ENCODE peak calls at places on chromosome 4, in four cellular contexts. One of them, this sample, is unnamed.

GRCh38 chr4:164931551-164932324 is 45.7 kb downstream of the TRIM61 start:
- DNase-seq in colonic mucosa: no peak
- DNase-seq in Panc1: no peak
- DNase-seq in SK-N-SH: no peak
- DNase-seq in this sample: peak; percentile 41

GRCh38 chr4:76072760-76073159 is 1.7 kb upstream of the ART3 start:
- DNase-seq in Panc1: no peak
- DNase-seq in SK-N-SH: no peak
- DNase-seq in colonic mucosa: no peak
- DNase-seq in this sample: peak; percentile 35

GRCh38 chr4:78168029-78168428 is 110.9 kb downstream of the FRAS1 start:
- DNase-seq in Panc1: no peak
- DNase-seq in SK-N-SH: no peak
- DNase-seq in colonic mucosa: no peak
- DNase-seq in this sample: no peak

GRCh38 chr4:67934628-67935027 is 28.7 kb downstream of the TMPRSS11A start:
- DNase-seq in SK-N-SH: no peak
- DNase-seq in colonic mucosa: no peak
- DNase-seq in Panc1: no peak
- DNase-seq in this sample: no peak

GRCh38 chr4:4379540-4380087 is 7.3 kb upstream of the NSG1 start:
- DNase-seq in colonic mucosa: no peak
- DNase-seq in Panc1: no peak
- DNase-seq in SK-N-SH: no peak
- DNase-seq in this sample: peak; percentile 68

GRCh38 chr4:2281575-2282343 is 19.9 kb upstream of the MXD4 start:
- DNase-seq in SK-N-SH: no peak
- DNase-seq in Panc1: no peak
- DNase-seq in colonic mucosa: no peak
- DNase-seq in this sample: no peak

GRCh38 chr4:110275871-110276270 is 77.5 kb upstream of the ELOVL6 start:
- DNase-seq in Panc1: no peak
- DNase-seq in SK-N-SH: no peak
- DNase-seq in colonic mucosa: no peak
- DNase-seq in this sample: no peak

GRCh38 chr4:39255266-39255665 is 72.9 kb downstream of the WDR19 start:
- DNase-seq in colonic mucosa: no peak
- DNase-seq in Panc1: peak; percentile 15
- DNase-seq in SK-N-SH: no peak
- DNase-seq in this sample: peak; percentile 15

GRCh38 chr4:2947926-2948325 is 15.3 kb downstream of the NOP14 start:
- DNase-seq in SK-N-SH: no peak
- DNase-seq in colonic mucosa: no peak
- DNase-seq in Panc1: no peak
- DNase-seq in this sample: no peak

GRCh38 chr4:109462802-109463201 is 29.2 kb downstream of the SEC24B start:
- DNase-seq in colonic mucosa: no peak
- DNase-seq in Panc1: no peak
- DNase-seq in SK-N-SH: no peak
- DNase-seq in this sample: no peak

GRCh38 chr4:87077834-87078585 is 142.4 kb downstream of the KLHL8 start:
- DNase-seq in SK-N-SH: no peak
- DNase-seq in Panc1: no peak
- DNase-seq in colonic mucosa: no peak
- DNase-seq in this sample: no peak

GRCh38 chr4:25500626-25501318 is 123.7 kb downstream of the ANAPC4 start:
- DNase-seq in SK-N-SH: peak; percentile 42
- DNase-seq in colonic mucosa: no peak
- DNase-seq in Panc1: no peak
- DNase-seq in this sample: no peak

GRCh38 chr4:1187182-1187581 is 14.8 kb upstream of the SPON2 start:
- DNase-seq in SK-N-SH: no peak
- DNase-seq in colonic mucosa: peak; percentile 25
- DNase-seq in Panc1: no peak
- DNase-seq in this sample: no peak

GRCh38 chr4:77120888-77121508 is 36.0 kb upstream of the CCNG2 start:
- DNase-seq in colonic mucosa: no peak
- DNase-seq in Panc1: no peak
- DNase-seq in SK-N-SH: no peak
- DNase-seq in this sample: peak; percentile 26

GRCh38 chr4:25075851-25076250 is 45.1 kb upstream of the LGI2 start:
- DNase-seq in SK-N-SH: no peak
- DNase-seq in colonic mucosa: no peak
- DNase-seq in Panc1: no peak
- DNase-seq in this sample: no peak

GRCh38 chr4:66182651-66183050 is 512.4 kb upstream of the EPHA5 start:
- DNase-seq in Panc1: no peak
- DNase-seq in SK-N-SH: no peak
- DNase-seq in colonic mucosa: no peak
- DNase-seq in this sample: no peak

GRCh38 chr4:80010316-80010715 is 62.7 kb downstream of the ANTXR2 start:
- DNase-seq in colonic mucosa: no peak
- DNase-seq in Panc1: no peak
- DNase-seq in SK-N-SH: no peak
- DNase-seq in this sample: no peak

GRCh38 chr4:82352825-82353370 is 20.9 kb downstream of the HNRNPD start:
- DNase-seq in Panc1: no peak
- DNase-seq in colonic mucosa: no peak
- DNase-seq in SK-N-SH: no peak
- DNase-seq in this sample: no peak

GRCh38 chr4:189136462-189136861 is 804.2 kb upstream of the FRG1 start:
- DNase-seq in SK-N-SH: no peak
- DNase-seq in colonic mucosa: no peak
- DNase-seq in Panc1: no peak
- DNase-seq in this sample: no peak

GRCh38 chr4:139735381-139736256 is 70.0 kb downstream of the MGST2 start:
- DNase-seq in SK-N-SH: peak; percentile 94
- DNase-seq in Panc1: no peak
- DNase-seq in colonic mucosa: no peak
- DNase-seq in this sample: peak; percentile 91

GRCh38 chr4:29578329-29578728 is 1141.8 kb upstream of the PCDH7 start:
- DNase-seq in Panc1: no peak
- DNase-seq in colonic mucosa: no peak
- DNase-seq in SK-N-SH: no peak
- DNase-seq in this sample: no peak

GRCh38 chr4:41683321-41683720 is 65.2 kb downstream of the PHOX2B start:
- DNase-seq in Panc1: no peak
- DNase-seq in colonic mucosa: no peak
- DNase-seq in SK-N-SH: no peak
- DNase-seq in this sample: no peak

GRCh38 chr4:71380721-71381120 is 41.9 kb downstream of the SLC4A4 start:
- DNase-seq in SK-N-SH: no peak
- DNase-seq in Panc1: no peak
- DNase-seq in colonic mucosa: no peak
- DNase-seq in this sample: no peak

GRCh38 chr4:123443401-123444297 is 47.1 kb downstream of the SPRY1 start:
- DNase-seq in Panc1: no peak
- DNase-seq in colonic mucosa: peak; percentile 24
- DNase-seq in SK-N-SH: peak; percentile 20
- DNase-seq in this sample: peak; percentile 39
- H3K4me3 ChIP-seq in Panc1: peak overlapping the region; percentile 30
- H3K4me3 ChIP-seq in colonic mucosa: no peak overlapping the region
- H3K4me3 ChIP-seq in SK-N-SH: no peak overlapping the region
- H3K4me3 ChIP-seq in this sample: peak overlapping the region; percentile 10

GRCh38 chr4:186225848-186226247 is 1.5 kb upstream of the KLKB1 start:
- DNase-seq in colonic mucosa: no peak
- DNase-seq in SK-N-SH: no peak
- DNase-seq in Panc1: no peak
- DNase-seq in this sample: no peak

GRCh38 chr4:186226521-186227189 is 652 bp upstream of the KLKB1 start:
- DNase-seq in colonic mucosa: no peak
- DNase-seq in Panc1: no peak
- DNase-seq in SK-N-SH: no peak
- DNase-seq in this sample: no peak

GRCh38 chr4:186227221-186227620 is at the start of gene KLKB1:
- DNase-seq in SK-N-SH: no peak
- DNase-seq in Panc1: no peak
- DNase-seq in colonic mucosa: no peak
- DNase-seq in this sample: no peak

GRCh38 chr4:186228514-186228894 is 1.2 kb downstream of the KLKB1 start:
- DNase-seq in colonic mucosa: no peak
- DNase-seq in SK-N-SH: no peak
- DNase-seq in Panc1: no peak
- DNase-seq in this sample: no peak

DNA sequence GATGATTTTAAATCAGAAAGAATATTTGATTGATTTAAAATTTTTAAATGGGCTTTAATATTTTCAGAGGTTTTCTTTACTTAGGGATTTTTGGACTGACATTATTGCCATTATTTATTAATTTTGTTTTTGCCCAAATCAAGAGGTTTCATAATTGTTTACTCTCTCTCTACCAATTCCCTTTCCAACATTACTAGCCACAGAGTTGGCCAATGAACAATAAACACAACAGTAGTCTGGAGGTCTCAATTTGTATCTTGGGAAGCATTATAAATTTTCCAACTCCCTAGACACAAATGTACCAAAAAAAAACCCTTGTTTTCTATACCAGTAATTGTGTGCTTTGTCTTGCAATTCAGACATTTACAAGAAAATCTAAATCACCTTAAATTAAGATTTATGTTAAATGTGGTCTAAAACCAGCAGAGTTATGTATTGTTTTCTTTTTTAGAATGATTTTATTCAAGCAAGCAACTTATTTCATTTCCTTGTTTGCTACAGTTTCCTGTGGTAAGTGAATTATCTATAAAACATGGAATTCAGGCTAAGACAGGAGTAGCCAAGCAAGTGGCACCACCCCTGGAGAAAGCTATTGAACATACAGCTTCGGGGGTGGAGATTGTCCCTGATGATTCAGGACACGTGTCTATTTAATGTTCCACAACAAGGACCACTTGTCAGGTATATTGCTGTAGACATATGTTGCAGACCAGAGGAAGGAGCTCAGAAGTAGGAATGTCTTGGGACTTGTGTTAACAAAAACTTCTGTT is 622 bp downstream of the KLKB1 start:
- DNase-seq in SK-N-SH: no peak
- DNase-seq in colonic mucosa: no peak
- DNase-seq in Panc1: no peak
- DNase-seq in this sample: no peak
- H3K4me3 ChIP-seq in SK-N-SH: no peak overlapping the region
- H3K4me3 ChIP-seq in colonic mucosa: no peak overlapping the region
- H3K4me3 ChIP-seq in Panc1: no peak overlapping the region
- H3K4me3 ChIP-seq in this sample: no peak overlapping the region

GRCh38 chr4:152663203-152664066 is 16.4 kb downstream of the TMEM154 start:
- DNase-seq in SK-N-SH: no peak
- DNase-seq in colonic mucosa: no peak
- DNase-seq in Panc1: no peak
- DNase-seq in this sample: no peak
- H3K4me3 ChIP-seq in SK-N-SH: no peak overlapping the region
- H3K4me3 ChIP-seq in colonic mucosa: no peak overlapping the region
- H3K4me3 ChIP-seq in Panc1: no peak overlapping the region
- H3K4me3 ChIP-seq in this sample: no peak overlapping the region

GRCh38 chr4:176883108-176883550 is 90.4 kb upstream of the VEGFC start:
- DNase-seq in colonic mucosa: no peak
- DNase-seq in SK-N-SH: no peak
- DNase-seq in Panc1: peak; percentile 57
- DNase-seq in this sample: no peak

GRCh38 chr4:176885224-176885623 is 92.5 kb upstream of the VEGFC start:
- DNase-seq in Panc1: no peak
- DNase-seq in SK-N-SH: no peak
- DNase-seq in colonic mucosa: no peak
- DNase-seq in this sample: no peak

GRCh38 chr4:176879370-176880116 is 86.8 kb upstream of the VEGFC start:
- DNase-seq in colonic mucosa: no peak
- DNase-seq in Panc1: no peak
- DNase-seq in SK-N-SH: no peak
- DNase-seq in this sample: no peak

GRCh38 chr4:176883681-176884418 is 91.1 kb upstream of the VEGFC start:
- DNase-seq in Panc1: peak; percentile 74
- DNase-seq in colonic mucosa: no peak
- DNase-seq in SK-N-SH: no peak
- DNase-seq in this sample: no peak

GRCh38 chr4:176882201-176882600 is 89.5 kb upstream of the VEGFC start:
- DNase-seq in colonic mucosa: no peak
- DNase-seq in Panc1: no peak
- DNase-seq in SK-N-SH: no peak
- DNase-seq in this sample: no peak
- H3K4me3 ChIP-seq in colonic mucosa: no peak overlapping the region
- H3K4me3 ChIP-seq in Panc1: no peak overlapping the region
- H3K4me3 ChIP-seq in SK-N-SH: no peak overlapping the region
- H3K4me3 ChIP-seq in this sample: no peak overlapping the region

DNA sequence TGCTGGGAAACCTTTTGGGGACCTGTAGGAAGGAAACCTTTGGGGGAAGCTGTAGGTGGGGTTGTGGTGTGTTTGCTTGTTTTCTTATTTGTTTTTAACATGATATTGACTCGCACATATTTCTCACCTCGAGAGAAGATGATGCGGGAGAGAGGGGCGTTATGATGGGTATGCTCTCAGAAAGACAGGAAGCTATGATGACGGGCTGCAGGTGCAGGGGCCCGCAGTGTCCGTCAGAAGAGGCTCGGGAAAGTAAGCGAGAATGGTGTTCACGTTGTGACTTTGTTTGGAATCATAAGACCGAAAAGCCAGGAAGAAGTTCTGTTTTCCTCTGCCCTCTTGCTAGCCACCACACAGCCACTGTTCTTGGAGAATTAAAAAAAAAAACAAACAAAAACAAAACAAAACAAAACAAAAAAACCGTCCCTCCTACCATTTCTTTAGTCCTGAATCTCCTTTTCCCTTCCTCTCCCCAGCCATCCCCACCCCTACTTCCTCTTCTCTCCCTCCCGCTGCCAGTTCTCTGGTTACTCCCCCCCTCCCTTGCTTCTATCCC is 369 bp upstream of the BMP3 start:
- DNase-seq in SK-N-SH: no peak
- DNase-seq in colonic mucosa: no peak
- DNase-seq in Panc1: no peak
- DNase-seq in this sample: peak; percentile 77
- H3K4me3 ChIP-seq in SK-N-SH: peak overlapping the region; percentile 37
- H3K4me3 ChIP-seq in colonic mucosa: peak overlapping the region; percentile 59
- H3K4me3 ChIP-seq in Panc1: peak overlapping the region; percentile 36
- H3K4me3 ChIP-seq in this sample: peak overlapping the region; percentile 51

This sample was measured in H7.